ENCODE peak calls at places on chromosome 16, in ten cellular contexts. D is SK-N-DZ; O is HCT116; C is SW480; Y is heart right ventricle; Z is stimulated activated CD4-positive, alpha-beta T cell treated with anti-CD3 and anti-CD28 coated beads, TNF-alpha, amount 100 ng/mL, for 24 hours; U is progenitor cell of endocrine pancreas; K is non-pigmented ciliary epithelial cell; L is NCI-H1105; S is anterior cingulate cortex. G is an unnamed sample.

GRCh38 chr16:29734826-29735225 is 11.0 kb downstream of the C16orf54 start:
- DNase-seq in D (no peak), O (no peak), C (no peak), Y (no peak), Z (no peak), U (no peak), K (no peak), L (no peak), S (no peak), G (no peak)

GRCh38 chr16:14470788-14471187 is 159.3 kb downstream of the PARN start:
- DNase-seq in D (no peak), O (no peak), C (no peak), Y (no peak), Z (no peak), U (no peak), K (no peak), L (no peak), S (no peak), G (no peak)

GRCh38 chr16:58339452-58339938 is 44.7 kb upstream of the PRSS54 start:
- DNase-seq in D (peak; percentile 54), O (peak; percentile 42), C (peak; percentile 45), Y (no peak), Z (no peak), U (no peak), K (no peak), L (no peak), S (no peak), G (peak; percentile 46)

GRCh38 chr16:21283521-21284289 is 5.6 kb upstream of the CRYM start:
- DNase-seq in D (peak; percentile 52), O (no peak), C (peak; percentile 22), Y (peak; percentile 64), Z (no peak), U (peak; percentile 62), K (no peak), L (no peak), S (peak; percentile 51), G (peak; percentile 76)

GRCh38 chr16:26510924-26511323 is 555.8 kb upstream of the C16orf82 start:
- DNase-seq in D (no peak), O (no peak), C (no peak), Y (no peak), Z (no peak), U (no peak), K (no peak), L (no peak), S (no peak), G (no peak)

GRCh38 chr16:5526826-5527225 is 429.2 kb upstream of the EEF2KMT start:
- DNase-seq in D (no peak), O (no peak), C (no peak), Y (no peak), Z (no peak), U (no peak), K (no peak), L (no peak), S (no peak), G (no peak)

GRCh38 chr16:15509593-15510520 is 75.5 kb downstream of the BMERB1 start:
- DNase-seq in D (peak; percentile 40), O (no peak), C (no peak), Y (no peak), Z (no peak), U (no peak), K (no peak), L (no peak), S (no peak), G (no peak)

GRCh38 chr16:88988980-88989791 is 12.2 kb upstream of the CBFA2T3 start:
- DNase-seq in D (no peak), O (no peak), C (no peak), Y (no peak), Z (no peak), U (no peak), K (no peak), L (peak; percentile 48), S (no peak), G (no peak)

GRCh38 chr16:20803192-20803560 is 3.1 kb downstream of the ERI2 start:
- DNase-seq in D (no peak), O (no peak), C (no peak), Y (no peak), Z (no peak), U (no peak), K (no peak), L (no peak), S (no peak), G (no peak)

GRCh38 chr16:11071829-11072228 is 127.5 kb downstream of the CLEC16A start:
- DNase-seq in D (no peak), O (no peak), C (no peak), Y (no peak), Z (no peak), U (no peak), K (no peak), L (no peak), S (no peak), G (no peak)

GRCh38 chr16:90000733-90001427 is 18.4 kb downstream of the DBNDD1 start:
- DNase-seq in D (no peak), O (no peak), C (no peak), Y (no peak), Z (no peak), U (no peak), K (no peak), L (no peak), S (no peak), G (no peak)

GRCh38 chr16:69941251-69942098 is 9.7 kb upstream of the CLEC18A start:
- DNase-seq in D (no peak), O (no peak), C (no peak), Y (no peak), Z (no peak), U (no peak), K (no peak), L (no peak), S (no peak), G (no peak)

GRCh38 chr16:21599994-21600773 is 807 bp downstream of the METTL9 start:
- DNase-seq in D (peak; percentile 23), O (no peak), C (peak; percentile 58), Y (no peak), Z (no peak), U (no peak), K (no peak), L (no peak), S (no peak), G (no peak)

GRCh38 chr16:80197790-80198201 is 343.0 kb upstream of the DYNLRB2 start:
- DNase-seq in D (no peak), O (no peak), C (peak; percentile 92), Y (no peak), Z (no peak), U (no peak), K (peak; percentile 75), L (no peak), S (no peak), G (no peak)

GRCh38 chr16:11312718-11313492 is 31.8 kb upstream of the PRM1 start:
- DNase-seq in D (no peak), O (peak; percentile 40), C (peak; percentile 72), Y (no peak), Z (no peak), U (no peak), K (peak; percentile 60), L (no peak), S (no peak), G (no peak)

GRCh38 chr16:9092963-9093477 is 1.6 kb downstream of the HAPSTR1 start:
- DNase-seq in D (peak; percentile 18), O (no peak), C (no peak), Y (peak; percentile 30), Z (no peak), U (peak; percentile 17), K (no peak), L (peak; percentile 9), S (peak; percentile 15), G (peak; percentile 15)

GRCh38 chr16:30335598-30336474 is 19.3 kb downstream of the CD2BP2 start:
- DNase-seq in D (peak; percentile 36), O (no peak), C (peak; percentile 52), Y (no peak), Z (no peak), U (no peak), K (no peak), L (no peak), S (no peak), G (no peak)

GRCh38 chr16:24728891-24729242 is 584 bp upstream of the TNRC6A start:
- DNase-seq in D (no peak), O (no peak), C (no peak), Y (no peak), Z (no peak), U (no peak), K (no peak), L (no peak), S (no peak), G (no peak)

GRCh38 chr16:11674001-11674817 is 6.0 kb downstream of the SNN start:
- DNase-seq in D (no peak), O (no peak), C (no peak), Y (no peak), Z (no peak), U (no peak), K (no peak), L (no peak), S (no peak), G (no peak)

GRCh38 chr16:4160663-4161436 is 44.6 kb upstream of the ADCY9 start:
- DNase-seq in D (no peak), O (no peak), C (no peak), Y (no peak), Z (no peak), U (no peak), K (no peak), L (no peak), S (no peak), G (no peak)

GRCh38 chr16:27499659-27500055 is 50.1 kb downstream of the GTF3C1 start:
- DNase-seq in D (no peak), O (no peak), C (no peak), Y (no peak), Z (no peak), U (no peak), K (no peak), L (no peak), S (peak; percentile 15), G (no peak)

GRCh38 chr16:3027983-3028715 is 4.3 kb downstream of the THOC6 start:
- DNase-seq in D (peak; percentile 86), O (peak; percentile 62), C (peak; percentile 85), Y (peak; percentile 85), Z (peak; percentile 76), U (peak; percentile 92), K (peak; percentile 17), L (peak; percentile 73), S (peak; percentile 62), G (peak; percentile 96)

GRCh38 chr16:81901483-81901882 is 109.8 kb downstream of the SDR42E1 start:
- DNase-seq in D (no peak), O (no peak), C (no peak), Y (no peak), Z (no peak), U (no peak), K (peak; percentile 14), L (no peak), S (no peak), G (no peak)

GRCh38 chr16:75251280-75252048 is at the start of gene BCAR1:
- DNase-seq in D (peak; percentile 91), O (no peak), C (peak; percentile 74), Y (peak; percentile 91), Z (no peak), U (peak; percentile 86), K (peak; percentile 62), L (peak; percentile 56), S (peak; percentile 86), G (peak; percentile 90)

GRCh38 chr16:14405611-14406537 is 224.2 kb downstream of the PARN start:
- DNase-seq in D (no peak), O (no peak), C (peak; percentile 32), Y (peak; percentile 19), Z (no peak), U (no peak), K (no peak), L (no peak), S (no peak), G (peak; percentile 45)

GRCh38 chr16:80656161-80656560 is 115.4 kb downstream of the DYNLRB2 start:
- DNase-seq in D (no peak), O (no peak), C (no peak), Y (no peak), Z (no peak), U (no peak), K (no peak), L (no peak), S (no peak), G (no peak)

GRCh38 chr16:69187387-69187890 is 475 bp downstream of the SNTB2 start:
- DNase-seq in D (no peak), O (no peak), C (peak; percentile 50), Y (peak; percentile 62), Z (peak; percentile 4), U (peak; percentile 34), K (no peak), L (no peak), S (peak; percentile 57), G (peak; percentile 44)

GRCh38 chr16:89944773-89945172 is 3.8 kb upstream of the DEF8 start:
- DNase-seq in D (no peak), O (no peak), C (no peak), Y (no peak), Z (no peak), U (no peak), K (no peak), L (no peak), S (no peak), G (no peak)

G was measured in endothelial cell.